ENCODE peak calls at places on chromosomes 6 and 20, in four cellular contexts. One of them, this sample, is unnamed.

GRCh38 chr20:38061109-38061508 is 27.6 kb downstream of the RPRD1B start:
- DNase-seq in suprapubic skin: no peak
- DNase-seq in A549: no peak
- DNase-seq in epithelial cell of esophagus: no peak
- DNase-seq in this sample: no peak

GRCh38 chr6:16747232-16748027 is 13.8 kb downstream of the ATXN1 start:
- DNase-seq in A549: no peak
- DNase-seq in epithelial cell of esophagus: peak; percentile 93
- DNase-seq in suprapubic skin: no peak
- DNase-seq in this sample: no peak

GRCh38 chr20:47540443-47541354 is 39.0 kb downstream of the NCOA3 start:
- DNase-seq in suprapubic skin: no peak
- DNase-seq in epithelial cell of esophagus: no peak
- DNase-seq in A549: peak; percentile 40
- DNase-seq in this sample: no peak

GRCh38 chr20:19901226-19901625 is 115.9 kb upstream of the NAA20 start:
- DNase-seq in epithelial cell of esophagus: peak; percentile 67
- DNase-seq in A549: no peak
- DNase-seq in suprapubic skin: no peak
- DNase-seq in this sample: no peak

GRCh38 chr6:34459899-34460593 is 5.8 kb upstream of the PACSIN1 start:
- DNase-seq in suprapubic skin: no peak
- DNase-seq in epithelial cell of esophagus: peak; percentile 77
- DNase-seq in A549: peak; percentile 36
- DNase-seq in this sample: no peak

GRCh38 chr6:122580731-122581130 is 29.5 kb upstream of the PKIB start:
- DNase-seq in suprapubic skin: no peak
- DNase-seq in A549: no peak
- DNase-seq in epithelial cell of esophagus: peak; percentile 74
- DNase-seq in this sample: no peak

GRCh38 chr6:134491473-134491872 is 173.6 kb upstream of the SGK1 start:
- DNase-seq in epithelial cell of esophagus: peak; percentile 40
- DNase-seq in A549: no peak
- DNase-seq in suprapubic skin: no peak
- DNase-seq in this sample: no peak

GRCh38 chr6:124984668-124985338 is 22.6 kb downstream of the RNF217 start:
- DNase-seq in A549: no peak
- DNase-seq in suprapubic skin: no peak
- DNase-seq in epithelial cell of esophagus: no peak
- DNase-seq in this sample: no peak

GRCh38 chr20:37383229-37383989 is 37.5 kb downstream of the SRC start:
- DNase-seq in suprapubic skin: no peak
- DNase-seq in A549: peak; percentile 69
- DNase-seq in epithelial cell of esophagus: peak; percentile 77
- DNase-seq in this sample: no peak

GRCh38 chr20:8132015-8132631 is at the start of gene PLCB1:
- DNase-seq in suprapubic skin: peak; percentile 88
- DNase-seq in epithelial cell of esophagus: peak; percentile 69
- DNase-seq in A549: peak; percentile 82
- DNase-seq in this sample: peak; percentile 49

GRCh38 chr6:79421707-79422484 is 115.3 kb downstream of the LCA5 start:
- DNase-seq in epithelial cell of esophagus: peak; percentile 92
- DNase-seq in suprapubic skin: no peak
- DNase-seq in A549: peak; percentile 1
- DNase-seq in this sample: no peak

GRCh38 chr20:41177636-41178035 is 40.3 kb downstream of the PLCG1 start:
- DNase-seq in epithelial cell of esophagus: peak; percentile 86
- DNase-seq in A549: peak; percentile 21
- DNase-seq in suprapubic skin: no peak
- DNase-seq in this sample: no peak

GRCh38 chr6:119349341-119350201 is at the start of gene MAN1A1:
- DNase-seq in A549: peak; percentile 62
- DNase-seq in suprapubic skin: peak; percentile 93
- DNase-seq in epithelial cell of esophagus: peak; percentile 63
- DNase-seq in this sample: peak; percentile 70

GRCh38 chr6:148251286-148251685 is 91.4 kb upstream of the SASH1 start:
- DNase-seq in A549: no peak
- DNase-seq in epithelial cell of esophagus: peak; percentile 77
- DNase-seq in suprapubic skin: no peak
- DNase-seq in this sample: no peak
- TF ChIP-seq CTCF in A549: no peak
- TF ChIP-seq CTCF in epithelial cell of esophagus: peak; percentile 65
- TF ChIP-seq CTCF in suprapubic skin: peak; percentile 28
- TF ChIP-seq CTCF in this sample: no peak

DNA sequence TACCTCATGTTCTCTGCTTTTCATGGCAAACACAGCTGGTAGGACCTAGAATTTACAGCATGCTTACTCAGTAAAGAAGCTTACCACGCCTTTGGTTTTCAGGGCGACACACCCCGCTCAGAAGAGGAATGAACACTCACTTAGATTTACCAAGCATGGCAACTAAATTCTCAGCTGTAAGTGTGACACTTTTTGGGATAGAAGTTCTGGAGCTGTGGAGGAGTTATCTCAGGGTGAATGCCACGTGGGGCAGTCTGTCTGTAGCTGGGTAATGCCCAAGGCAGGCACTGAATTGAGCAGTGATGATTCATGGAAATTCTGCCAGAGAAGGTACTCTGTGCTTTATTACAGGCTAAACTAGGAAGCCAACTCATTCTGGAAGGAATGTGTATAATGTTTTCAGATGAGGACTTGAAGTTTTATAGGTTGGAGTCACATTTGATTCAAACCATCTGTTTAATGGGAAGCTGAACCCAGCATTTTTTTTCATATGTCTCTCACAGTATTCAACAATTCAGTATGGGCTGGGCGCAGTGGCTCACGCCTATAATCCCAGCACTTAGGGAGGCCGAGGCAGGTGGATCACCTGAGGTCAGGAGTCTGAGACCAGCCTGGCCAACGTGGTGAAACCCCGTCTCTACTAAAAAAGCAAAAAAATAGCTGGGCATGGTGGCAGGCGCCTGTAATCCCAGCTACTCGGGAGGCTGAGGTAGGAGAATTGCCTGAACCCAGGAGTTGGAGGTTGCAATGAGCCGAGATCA is 3.5 kb upstream of the PRIM2 start:
- DNase-seq in A549: peak; percentile 38
- DNase-seq in epithelial cell of esophagus: peak; percentile 94
- DNase-seq in suprapubic skin: no peak
- DNase-seq in this sample: no peak
- TF ChIP-seq CTCF in A549: no peak
- TF ChIP-seq CTCF in epithelial cell of esophagus: no peak
- TF ChIP-seq CTCF in suprapubic skin: no peak
- TF ChIP-seq CTCF in this sample: no peak

DNA sequence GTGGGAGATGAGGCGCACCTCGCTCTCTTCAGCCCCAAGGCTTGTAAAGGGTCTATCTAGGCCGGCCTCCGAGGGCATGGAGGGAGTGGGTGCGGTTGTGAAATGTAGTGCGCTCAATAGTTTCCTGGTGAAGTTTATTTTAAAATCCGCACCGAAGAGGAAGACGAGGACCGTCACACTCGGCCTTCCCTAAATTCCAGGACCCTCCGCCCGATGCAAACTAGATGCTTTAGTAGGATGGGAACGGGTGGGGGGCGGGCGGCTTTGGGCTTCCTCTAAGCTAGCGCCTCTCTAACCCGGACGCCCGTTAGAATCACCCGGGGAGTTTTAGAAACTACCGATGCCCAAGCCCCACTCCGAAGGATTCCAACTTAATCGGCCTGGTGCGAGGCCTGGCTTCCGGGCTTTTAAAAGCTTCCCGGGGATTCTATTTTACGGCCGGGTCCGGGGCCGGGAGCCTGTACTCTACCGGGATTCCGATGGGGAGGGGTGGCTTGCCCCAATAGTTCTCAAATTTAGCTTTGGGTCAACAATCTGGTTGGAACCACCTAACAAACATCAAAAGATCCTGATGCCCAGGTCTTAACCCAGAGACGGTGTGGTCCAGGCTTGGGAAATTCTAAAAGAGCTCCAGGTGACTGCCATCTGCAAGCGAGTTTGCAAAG is 548 bp upstream of the BCAS4 start:
- DNase-seq in suprapubic skin: no peak
- DNase-seq in epithelial cell of esophagus: no peak
- DNase-seq in A549: no peak
- DNase-seq in this sample: no peak
- TF ChIP-seq CTCF in suprapubic skin: no peak
- TF ChIP-seq CTCF in epithelial cell of esophagus: no peak
- TF ChIP-seq CTCF in A549: no peak
- TF ChIP-seq CTCF in this sample: no peak

GRCh38 chr6:142011775-142012174 is 121.0 kb upstream of the GJE1 start:
- DNase-seq in A549: no peak
- DNase-seq in epithelial cell of esophagus: no peak
- DNase-seq in suprapubic skin: no peak
- DNase-seq in this sample: no peak

GRCh38 chr6:142013286-142013685 is 119.4 kb upstream of the GJE1 start:
- DNase-seq in A549: peak; percentile 15
- DNase-seq in suprapubic skin: no peak
- DNase-seq in epithelial cell of esophagus: peak; percentile 86
- DNase-seq in this sample: no peak

GRCh38 chr6:142014515-142014914 is 118.2 kb upstream of the GJE1 start:
- DNase-seq in suprapubic skin: no peak
- DNase-seq in A549: peak; percentile 11
- DNase-seq in epithelial cell of esophagus: peak; percentile 91
- DNase-seq in this sample: no peak

GRCh38 chr6:142013875-142014495 is 118.7 kb upstream of the GJE1 start:
- DNase-seq in epithelial cell of esophagus: peak; percentile 48
- DNase-seq in A549: no peak
- DNase-seq in suprapubic skin: no peak
- DNase-seq in this sample: no peak

DNA sequence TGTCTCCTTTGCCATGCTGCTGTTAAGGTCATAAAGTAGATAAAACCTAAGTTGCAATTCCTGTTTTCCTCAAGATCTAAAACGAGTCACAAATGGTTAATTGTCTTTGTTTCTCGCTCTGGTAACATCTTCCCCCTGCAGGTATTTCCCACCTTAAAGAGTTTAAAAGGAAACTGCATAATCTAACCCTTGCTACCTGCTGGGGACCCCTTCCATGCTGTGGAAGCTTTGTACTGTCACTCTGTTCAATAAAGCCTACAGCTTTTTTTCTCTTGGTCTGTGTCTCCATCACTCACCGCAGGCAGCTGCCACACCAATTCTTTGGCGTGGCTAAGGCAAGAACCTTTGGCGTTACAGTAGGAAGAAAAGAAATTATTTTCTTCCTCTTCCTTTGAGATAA is 117.7 kb upstream of the GJE1 start:
- DNase-seq in suprapubic skin: no peak
- DNase-seq in epithelial cell of esophagus: no peak
- DNase-seq in A549: no peak
- DNase-seq in this sample: no peak
- TF ChIP-seq CTCF in suprapubic skin: no peak
- TF ChIP-seq CTCF in epithelial cell of esophagus: no peak
- TF ChIP-seq CTCF in A549: no peak
- TF ChIP-seq CTCF in this sample: no peak

DNA sequence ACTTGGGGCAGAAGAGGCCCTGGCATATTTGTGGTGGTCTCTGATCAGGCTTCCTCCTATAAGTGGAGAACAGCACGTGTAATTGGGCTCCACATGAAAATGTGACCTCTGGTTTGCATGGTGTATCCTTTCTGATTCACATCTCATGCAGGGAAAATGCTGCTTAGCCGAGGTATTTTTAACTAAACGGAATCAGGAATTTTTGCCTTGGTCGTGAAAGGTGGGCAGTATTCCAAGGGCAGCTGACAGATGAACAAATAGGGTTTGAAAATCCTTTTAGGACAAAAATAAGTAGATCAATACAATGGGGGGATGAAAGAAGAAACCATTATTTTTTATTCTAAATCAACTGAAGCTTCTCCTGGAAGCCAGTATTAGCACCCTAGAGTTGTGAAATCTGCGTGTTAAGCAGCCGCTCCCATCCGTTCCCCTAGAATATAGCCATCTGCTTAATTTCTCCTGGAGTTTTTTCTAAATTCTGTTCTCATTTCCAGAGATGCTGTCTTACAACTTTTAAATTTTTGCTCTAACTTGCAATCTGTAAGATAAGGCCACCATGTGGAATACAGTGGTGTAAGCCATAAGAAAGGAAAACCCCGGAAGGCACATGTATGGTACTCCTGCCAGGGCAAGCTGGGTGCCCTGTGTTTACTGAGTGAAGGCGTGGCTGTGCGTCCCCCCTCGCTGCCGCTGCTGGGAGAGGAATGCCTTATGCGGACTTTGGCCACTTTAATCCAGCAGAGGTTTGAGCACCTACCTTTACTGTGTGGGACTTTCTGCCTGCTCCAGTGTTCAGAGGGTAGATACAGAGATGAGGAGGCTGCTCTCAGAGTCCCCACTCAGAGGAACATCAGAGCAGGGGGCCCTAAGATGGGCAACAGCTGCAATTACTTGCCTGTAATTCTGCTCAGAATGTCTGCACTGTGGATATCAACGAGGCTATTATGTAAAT is 52.4 kb downstream of the SYNJ2 start:
- DNase-seq in A549: no peak
- DNase-seq in epithelial cell of esophagus: no peak
- DNase-seq in suprapubic skin: no peak
- DNase-seq in this sample: no peak
- TF ChIP-seq CTCF in A549: no peak
- TF ChIP-seq CTCF in epithelial cell of esophagus: no peak
- TF ChIP-seq CTCF in suprapubic skin: no peak
- TF ChIP-seq CTCF in this sample: no peak